ENCODE peak calls at places on chromosome 4, in seven cellular contexts. W is RWPE2; K is GM23338; X is CD8-positive, alpha-beta memory T cell; C is lower lobe of right lung; M is IMR-90; T is heart left ventricle. E is an unnamed sample.

GRCh38 chr4:82839624-82840023 is 41.0 kb upstream of the SCD5 start:
- DNase-seq in C (no peak), T (no peak), K (no peak), M (peak; percentile 69), W (no peak), X (no peak), E (no peak)

GRCh38 chr4:88514557-88515511 is 8.7 kb downstream of the PYURF start:
- DNase-seq in K (no peak), T (no peak), M (no peak), C (no peak), X (no peak), W (no peak), E (no peak)

GRCh38 chr4:79852305-79852730 is 220.7 kb downstream of the ANTXR2 start:
- DNase-seq in T (peak; percentile 5), X (no peak), C (peak; percentile 26), K (peak; percentile 21), W (no peak), M (peak; percentile 81), E (peak; percentile 39)

GRCh38 chr4:138209094-138209493 is 33.1 kb downstream of the SLC7A11 start:
- DNase-seq in T (no peak), W (no peak), C (no peak), K (no peak), M (no peak), X (no peak), E (no peak)

GRCh38 chr4:164136181-164136616 is 617.7 kb upstream of the SMIM31 start:
- DNase-seq in T (no peak), K (no peak), M (peak; percentile 1), X (no peak), W (no peak), C (no peak), E (peak; percentile 9)

GRCh38 chr4:80017125-80017854 is 55.7 kb downstream of the ANTXR2 start:
- DNase-seq in X (no peak), C (no peak), K (no peak), W (no peak), T (no peak), M (peak; percentile 96), E (peak; percentile 43)

GRCh38 chr4:10677796-10678497 is 6.6 kb downstream of the CLNK start:
- DNase-seq in W (no peak), C (no peak), K (no peak), T (no peak), X (no peak), M (no peak), E (no peak)

GRCh38 chr4:98653890-98654867 is 4.2 kb downstream of the TSPAN5 start:
- DNase-seq in X (no peak), M (peak; percentile 98), W (peak; percentile 85), C (no peak), T (no peak), K (no peak), E (no peak)

GRCh38 chr4:8472166-8472688 is 31.6 kb downstream of the TRMT44 start:
- DNase-seq in T (no peak), K (no peak), X (no peak), C (no peak), W (no peak), M (no peak), E (no peak)

GRCh38 chr4:122827258-122827887 is 742 bp downstream of the FGF2 start:
- DNase-seq in T (peak; percentile 34), W (no peak), X (peak; percentile 49), C (no peak), M (peak; percentile 25), K (peak; percentile 45), E (peak; percentile 74)

GRCh38 chr4:78747328-78747946 is 28.7 kb upstream of the BMP2K start:
- DNase-seq in K (no peak), X (no peak), W (no peak), M (peak; percentile 92), T (no peak), C (no peak), E (no peak)

GRCh38 chr4:8774071-8774470 is 97.6 kb downstream of the HMX1 start:
- DNase-seq in K (no peak), T (no peak), W (peak; percentile 17), M (no peak), C (peak; percentile 8), X (peak; percentile 33), E (no peak)

GRCh38 chr4:129672941-129673340 is 577.0 kb downstream of the C4orf33 start:
- DNase-seq in M (no peak), W (no peak), K (no peak), X (no peak), T (no peak), C (no peak), E (no peak)

GRCh38 chr4:162010362-162010761 is 153.4 kb downstream of the FSTL5 start:
- DNase-seq in W (no peak), K (no peak), X (no peak), M (no peak), C (no peak), T (no peak), E (no peak)

GRCh38 chr4:169160825-169161224 is 109.9 kb downstream of the SH3RF1 start:
- DNase-seq in C (no peak), M (no peak), K (no peak), T (no peak), X (no peak), W (no peak), E (no peak)

GRCh38 chr4:176002007-176002623 is 63.5 kb upstream of the WDR17 start:
- DNase-seq in T (no peak), W (no peak), K (peak; percentile 78), X (no peak), C (peak; percentile 66), M (no peak), E (no peak)

GRCh38 chr4:163610642-163611041 is 116.2 kb downstream of the TMA16 start:
- DNase-seq in T (no peak), K (peak; percentile 6), C (no peak), X (no peak), M (no peak), W (no peak), E (no peak)

GRCh38 chr4:97656034-97656720 is 487.1 kb downstream of the STPG2 start:
- DNase-seq in C (no peak), W (no peak), T (no peak), X (no peak), M (no peak), K (no peak), E (no peak)

GRCh38 chr4:76219299-76220055 is 5.9 kb upstream of the SCARB2 start:
- DNase-seq in X (no peak), C (no peak), K (no peak), M (peak; percentile 62), T (no peak), W (no peak), E (no peak)

GRCh38 chr4:151199496-151200190 is 77.3 kb upstream of the PRSS48 start:
- DNase-seq in C (no peak), T (no peak), K (no peak), X (no peak), M (no peak), W (no peak), E (no peak)

GRCh38 chr4:11741190-11741652 is 312.5 kb upstream of the HS3ST1 start:
- DNase-seq in K (no peak), W (no peak), X (no peak), T (no peak), M (peak; percentile 62), C (no peak), E (no peak)

GRCh38 chr4:80538276-80538926 is 202.9 kb downstream of the CFAP299 start:
- DNase-seq in X (no peak), M (peak; percentile 85), T (no peak), C (no peak), W (no peak), K (no peak), E (no peak)

DNA sequence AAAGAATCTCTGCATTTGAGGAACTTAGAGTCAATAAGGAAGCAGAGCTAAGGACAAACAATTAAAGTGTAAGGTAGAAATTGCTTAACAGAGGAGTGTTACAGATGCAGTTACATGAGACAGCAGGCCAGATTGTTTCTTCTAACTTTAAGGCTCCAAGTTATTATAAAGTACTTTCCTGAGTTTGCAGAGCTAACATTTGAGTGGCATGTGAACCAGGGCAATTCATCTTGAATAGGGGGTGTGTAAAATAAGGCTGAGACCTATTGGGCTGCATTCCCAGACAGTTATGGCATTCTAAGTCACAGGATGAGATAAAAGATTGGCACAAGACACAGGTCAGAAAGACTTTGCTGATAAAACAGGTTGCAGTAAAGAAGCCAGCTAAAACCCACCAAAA is 7.6 kb upstream of the LNX1 start:
- DNase-seq in X (no peak), M (no peak), K (no peak), T (no peak), W (no peak), C (no peak), E (no peak)
- H3K27ac ChIP-seq in X (no peak overlapping the region), M (no peak overlapping the region), K (no peak overlapping the region), T (no peak overlapping the region), W (no peak overlapping the region), C (no peak overlapping the region), E (no peak overlapping the region)

GRCh38 chr4:39037491-39037825 is 5.2 kb upstream of the TMEM156 start:
- DNase-seq in C (no peak), T (no peak), M (peak; percentile 68), K (peak; percentile 29), X (no peak), W (no peak), E (no peak)
- H3K36me3 ChIP-seq in C (no peaks in the 10 kb centered on the region), T (no peaks in the 10 kb centered on the region), M (no peaks in the 10 kb centered on the region), K (no peaks in the 10 kb centered on the region), X (no peaks in the 10 kb centered on the region), W (no peaks in the 10 kb centered on the region), E (no peaks in the 10 kb centered on the region)

DNA sequence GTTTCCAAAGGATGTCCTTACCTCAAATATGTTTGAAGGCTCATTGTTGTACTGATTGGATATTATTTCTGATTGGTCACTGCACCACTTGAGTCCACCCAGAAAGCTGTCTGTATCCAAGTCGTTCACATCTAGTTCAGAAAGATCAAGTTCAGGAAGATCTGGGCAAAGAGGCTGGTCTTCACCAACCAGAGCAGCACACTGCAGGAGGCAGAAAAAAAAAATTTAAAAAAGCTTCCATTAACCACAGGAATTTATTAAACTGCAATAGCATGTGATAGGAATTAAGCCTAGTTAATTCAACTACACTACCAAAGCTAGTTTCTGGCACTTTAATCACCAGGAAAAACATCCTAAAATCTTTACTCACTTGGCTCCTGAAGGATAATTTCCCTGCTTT is 5.1 kb downstream of the PPARGC1A start:
- DNase-seq in T (no peak), K (no peak), M (no peak), X (no peak), W (no peak), C (no peak), E (no peak)
- H3K27ac ChIP-seq in T (peak overlapping the region; percentile 82), K (no peak overlapping the region), M (no peak overlapping the region), X (no peak overlapping the region), W (no peak overlapping the region), C (no peak overlapping the region), E (no peak overlapping the region)

GRCh38 chr4:3206439-3207100 is 42.4 kb upstream of the MSANTD1 start:
- DNase-seq in X (no peak), C (no peak), W (no peak), K (no peak), M (no peak), T (no peak), E (no peak)
- H3K36me3 ChIP-seq in X (peaks cover 36% of the 10 kb centered on the region), C (peaks cover 76% of the 10 kb centered on the region), W (peaks cover 50% of the 10 kb centered on the region), K (peaks cover 42% of the 10 kb centered on the region), M (peaks cover 26% of the 10 kb centered on the region), T (peaks cover 19% of the 10 kb centered on the region), E (peaks cover 27% of the 10 kb centered on the region)

GRCh38 chr4:43014266-43014665 is 121.8 kb downstream of the GRXCR1 start:
- DNase-seq in M (no peak), W (no peak), T (no peak), K (no peak), X (no peak), C (no peak), E (no peak)
- H3K27ac ChIP-seq in M (no peak overlapping the region), W (no peak overlapping the region), T (no peak overlapping the region), K (no peak overlapping the region), X (no peak overlapping the region), C (no peak overlapping the region), E (no peak overlapping the region)

GRCh38 chr4:39889226-39889625 is 88.5 kb downstream of the PDS5A start:
- DNase-seq in W (no peak), X (no peak), C (no peak), M (no peak), T (no peak), K (peak; percentile 56), E (no peak)
- H3K36me3 ChIP-seq in W (peaks cover 91% of the 10 kb centered on the region), X (peaks cover 11% of the 10 kb centered on the region), C (peaks cover 89% of the 10 kb centered on the region), M (peaks cover 22% of the 10 kb centered on the region), T (peaks cover 2% of the 10 kb centered on the region), K (no peaks in the 10 kb centered on the region), E (peaks cover 56% of the 10 kb centered on the region)